ENCODE peak calls at places on chromosome 19, in four cellular contexts. H, P, Z and X are unnamed samples.
A peak's percentile ranks its signal among the peaks of the same experiment; 100 is the strongest.

GRCh38 chr19:34300380-34300779 is 46.0 kb downstream of the GARRE1 start:
- DNase-seq in H (no peak), P (no peak), Z (no peak), X (no peak)

GRCh38 chr19:10568444-10568825 is 344 bp downstream of the CDKN2D start:
- DNase-seq in H (peak; percentile 49), P (no peak), Z (peak; percentile 50), X (no peak)

GRCh38 chr19:13637664-13638063 is 126.7 kb upstream of the MRI1 start:
- DNase-seq in H (no peak), P (no peak), Z (peak; percentile 90), X (no peak)

GRCh38 chr19:21117041-21117907 is 24.6 kb upstream of the ZNF431 start:
- DNase-seq in H (no peak), P (no peak), Z (no peak), X (no peak)

GRCh38 chr19:11426656-11427055 is 7.5 kb upstream of the RGL3 start:
- DNase-seq in H (no peak), P (no peak), Z (no peak), X (no peak)

GRCh38 chr19:34841780-34842179 is 68.8 kb upstream of the ZNF599 start:
- DNase-seq in H (no peak), P (no peak), Z (no peak), X (no peak)

GRCh38 chr19:35247526-35248309 is 1.1 kb upstream of the LSR start:
- DNase-seq in H (peak; percentile 53), P (no peak), Z (peak; percentile 89), X (peak; percentile 59)

GRCh38 chr19:18429717-18430416 is 8.1 kb downstream of the ISYNA1 start:
- DNase-seq in H (no peak), P (no peak), Z (no peak), X (no peak)

GRCh38 chr19:29667941-29668340 is 2.7 kb downstream of the PLEKHF1 start:
- DNase-seq in H (no peak), P (no peak), Z (no peak), X (no peak)

GRCh38 chr19:11649941-11650340 is 52.7 kb downstream of the ZNF627 start:
- DNase-seq in H (no peak), P (no peak), Z (no peak), X (no peak)

GRCh38 chr19:31110331-31110730 is 238.9 kb downstream of the TSHZ3 start:
- DNase-seq in H (peak; percentile 2), P (peak; percentile 65), Z (no peak), X (no peak)

GRCh38 chr19:13920940-13921744 is 15.1 kb downstream of the CC2D1A start:
- DNase-seq in H (peak; percentile 32), P (peak; percentile 52), Z (peak; percentile 60), X (peak; percentile 43)

GRCh38 chr19:36837525-36837901 is 674 bp downstream of the ZNF790 start:
- DNase-seq in H (no peak), P (no peak), Z (no peak), X (no peak)

GRCh38 chr19:50377051-50377441 is 789 bp downstream of the NR1H2 start:
- DNase-seq in H (no peak), P (peak; percentile 19), Z (peak; percentile 43), X (no peak)

GRCh38 chr19:44647144-44647543 is 3.4 kb downstream of the PVR start:
- DNase-seq in H (no peak), P (no peak), Z (no peak), X (no peak)

GRCh38 chr19:3471954-3472655 is 8.2 kb downstream of the SMIM24 start:
- DNase-seq in H (no peak), P (no peak), Z (peak; percentile 8), X (peak; percentile 56)

GRCh38 chr19:55146648-55147218 is 2.3 kb downstream of the TNNT1 start:
- DNase-seq in H (no peak), P (no peak), Z (peak; percentile 84), X (no peak)

GRCh38 chr19:40756502-40757110 is 5.6 kb downstream of the SNRPA start:
- DNase-seq in H (peak; percentile 44), P (no peak), Z (peak; percentile 51), X (no peak)

GRCh38 chr19:4518345-4519171 is at the start of gene PLIN4:
- DNase-seq in H (no peak), P (peak; percentile 85), Z (peak; percentile 89), X (no peak)

GRCh38 chr19:16627194-16627927 is 643 bp downstream of the MED26 start:
- DNase-seq in H (no peak), P (no peak), Z (no peak), X (peak; percentile 32)

GRCh38 chr19:19655641-19656343 is 7.7 kb downstream of the ATP13A1 start:
- DNase-seq in H (no peak), P (no peak), Z (no peak), X (no peak)

GRCh38 chr19:30228726-30229523 is 143.3 kb upstream of the ZNF536 start:
- DNase-seq in H (no peak), P (peak; percentile 10), Z (no peak), X (no peak)

GRCh38 chr19:1401138-1401888 is at the start of gene GAMT:
- DNase-seq in H (peak; percentile 54), P (peak; percentile 35), Z (peak; percentile 43), X (peak; percentile 53)

GRCh38 chr19:13796301-13797057 is 1.2 kb downstream of the ZSWIM4 start:
- DNase-seq in H (no peak), P (peak; percentile 96), Z (peak; percentile 97), X (no peak)

GRCh38 chr19:591099-591958 is 1.6 kb downstream of the HCN2 start:
- DNase-seq in H (no peak), P (no peak), Z (peak; percentile 36), X (no peak)

GRCh38 chr19:40465025-40465780 is at the start of gene BLVRB:
- DNase-seq in H (peak; percentile 20), P (peak; percentile 77), Z (peak; percentile 39), X (no peak)

GRCh38 chr19:49196527-49197240 is 39.1 kb downstream of the TRPM4 start:
- DNase-seq in H (no peak), P (no peak), Z (no peak), X (no peak)

GRCh38 chr19:2724148-2724557 is 3.0 kb upstream of the DIRAS1 start:
- DNase-seq in H (no peak), P (no peak), Z (no peak), X (no peak)

GRCh38 chr19:1864480-1865171 is 1.2 kb upstream of the KLF16 start:
- DNase-seq in H (peak; percentile 58), P (peak; percentile 54), Z (peak; percentile 44), X (peak; percentile 73)

GRCh38 chr19:35879770-35880317 is 11.5 kb downstream of the APLP1 start:
- DNase-seq in H (peak; percentile 87), P (peak; percentile 87), Z (peak; percentile 87), X (peak; percentile 80)

GRCh38 chr19:35714601-35715354 is 3.0 kb upstream of the KMT2B start:
- DNase-seq in H (no peak), P (no peak), Z (no peak), X (no peak)

GRCh38 chr19:50928841-50929240 is 17.6 kb upstream of the KLK4 start:
- DNase-seq in H (no peak), P (no peak), Z (peak; percentile 46), X (no peak)

GRCh38 chr19:3252650-3253049 is 28.2 kb downstream of the CELF5 start:
- DNase-seq in H (no peak), P (no peak), Z (no peak), X (no peak)

GRCh38 chr19:16078311-16078758 is 2.0 kb downstream of the TPM4 start:
- DNase-seq in H (no peak), P (no peak), Z (peak; percentile 67), X (no peak)

GRCh38 chr19:14733574-14733973 is 43.7 kb downstream of the ZNF333 start:
- DNase-seq in H (no peak), P (no peak), Z (no peak), X (no peak)

GRCh38 chr19:38736413-38737280 is 7.6 kb downstream of the CAPN12 start:
- DNase-seq in H (peak; percentile 59), P (no peak), Z (peak; percentile 65), X (no peak)

GRCh38 chr19:12379732-12380443 is 14.4 kb upstream of the ZNF442 start:
- DNase-seq in H (no peak), P (no peak), Z (no peak), X (no peak)

GRCh38 chr19:14474827-14475226 is 327 bp downstream of the PTGER1 start:
- DNase-seq in H (no peak), P (no peak), Z (no peak), X (no peak)

GRCh38 chr19:1236566-1236965 is 1.2 kb downstream of the CBARP start:
- DNase-seq in H (no peak), P (no peak), Z (no peak), X (no peak)